ENCODE peak calls at places on chromosomes 16 and 17, in six cellular contexts. One of them, this sample, is unnamed.

GRCh38 chr17:38600906-38601305 is 4.8 kb downstream of the SRCIN1 start:
- DNase-seq in neuronal stem cell: no peak
- DNase-seq in stimulated activated CD8-positive, alpha-beta memory T cell treated with anti-CD3 and anti-CD28 coated beads, Interleukin-15, amount 100 ng/mL, for 4 hours: no peak
- DNase-seq in HTR-8/SVneo: no peak
- DNase-seq in T-helper 9 cell: no peak
- DNase-seq in midbrain: no peak
- DNase-seq in this sample: no peak

GRCh38 chr16:73143681-73144370 is 95.9 kb upstream of the ZFHX3 start:
- DNase-seq in neuronal stem cell: no peak
- DNase-seq in stimulated activated CD8-positive, alpha-beta memory T cell treated with anti-CD3 and anti-CD28 coated beads, Interleukin-15, amount 100 ng/mL, for 4 hours: no peak
- DNase-seq in HTR-8/SVneo: no peak
- DNase-seq in T-helper 9 cell: no peak
- DNase-seq in midbrain: no peak
- DNase-seq in this sample: no peak

GRCh38 chr16:56211471-56211944 is 20.2 kb downstream of the GNAO1 start:
- DNase-seq in neuronal stem cell: no peak
- DNase-seq in stimulated activated CD8-positive, alpha-beta memory T cell treated with anti-CD3 and anti-CD28 coated beads, Interleukin-15, amount 100 ng/mL, for 4 hours: no peak
- DNase-seq in HTR-8/SVneo: no peak
- DNase-seq in T-helper 9 cell: no peak
- DNase-seq in midbrain: no peak
- DNase-seq in this sample: no peak

GRCh38 chr17:28760561-28760960 is 16.8 kb downstream of the TRAF4 start:
- DNase-seq in neuronal stem cell: no peak
- DNase-seq in stimulated activated CD8-positive, alpha-beta memory T cell treated with anti-CD3 and anti-CD28 coated beads, Interleukin-15, amount 100 ng/mL, for 4 hours: no peak
- DNase-seq in HTR-8/SVneo: no peak
- DNase-seq in T-helper 9 cell: no peak
- DNase-seq in midbrain: no peak
- DNase-seq in this sample: no peak

GRCh38 chr16:74601131-74601871 is 5.6 kb downstream of the GLG1 start:
- DNase-seq in neuronal stem cell: no peak
- DNase-seq in stimulated activated CD8-positive, alpha-beta memory T cell treated with anti-CD3 and anti-CD28 coated beads, Interleukin-15, amount 100 ng/mL, for 4 hours: peak; percentile 8
- DNase-seq in HTR-8/SVneo: no peak
- DNase-seq in T-helper 9 cell: peak; percentile 58
- DNase-seq in midbrain: no peak
- DNase-seq in this sample: no peak

GRCh38 chr17:82315703-82316358 is 1.6 kb downstream of the CD7 start:
- DNase-seq in neuronal stem cell: no peak
- DNase-seq in stimulated activated CD8-positive, alpha-beta memory T cell treated with anti-CD3 and anti-CD28 coated beads, Interleukin-15, amount 100 ng/mL, for 4 hours: no peak
- DNase-seq in HTR-8/SVneo: no peak
- DNase-seq in T-helper 9 cell: peak; percentile 42
- DNase-seq in midbrain: no peak
- DNase-seq in this sample: no peak

GRCh38 chr16:49048557-49048956 is 233.1 kb downstream of the CBLN1 start:
- DNase-seq in neuronal stem cell: no peak
- DNase-seq in stimulated activated CD8-positive, alpha-beta memory T cell treated with anti-CD3 and anti-CD28 coated beads, Interleukin-15, amount 100 ng/mL, for 4 hours: no peak
- DNase-seq in HTR-8/SVneo: no peak
- DNase-seq in T-helper 9 cell: no peak
- DNase-seq in midbrain: peak; percentile 36
- DNase-seq in this sample: no peak

GRCh38 chr17:70527364-70527888 is 358.1 kb downstream of the KCNJ2 start:
- DNase-seq in neuronal stem cell: no peak
- DNase-seq in stimulated activated CD8-positive, alpha-beta memory T cell treated with anti-CD3 and anti-CD28 coated beads, Interleukin-15, amount 100 ng/mL, for 4 hours: no peak
- DNase-seq in HTR-8/SVneo: no peak
- DNase-seq in T-helper 9 cell: no peak
- DNase-seq in midbrain: no peak
- DNase-seq in this sample: no peak

GRCh38 chr16:51150894-51151320 is at the start of gene SALL1:
- DNase-seq in neuronal stem cell: no peak
- DNase-seq in stimulated activated CD8-positive, alpha-beta memory T cell treated with anti-CD3 and anti-CD28 coated beads, Interleukin-15, amount 100 ng/mL, for 4 hours: no peak
- DNase-seq in HTR-8/SVneo: no peak
- DNase-seq in T-helper 9 cell: no peak
- DNase-seq in midbrain: peak; percentile 77
- DNase-seq in this sample: no peak

GRCh38 chr17:47744168-47745036 is 11.4 kb downstream of the TBX21 start:
- DNase-seq in neuronal stem cell: no peak
- DNase-seq in stimulated activated CD8-positive, alpha-beta memory T cell treated with anti-CD3 and anti-CD28 coated beads, Interleukin-15, amount 100 ng/mL, for 4 hours: no peak
- DNase-seq in HTR-8/SVneo: no peak
- DNase-seq in T-helper 9 cell: no peak
- DNase-seq in midbrain: no peak
- DNase-seq in this sample: no peak

GRCh38 chr16:24151482-24151939 is 104.6 kb upstream of the CACNG3 start:
- DNase-seq in neuronal stem cell: no peak
- DNase-seq in stimulated activated CD8-positive, alpha-beta memory T cell treated with anti-CD3 and anti-CD28 coated beads, Interleukin-15, amount 100 ng/mL, for 4 hours: no peak
- DNase-seq in HTR-8/SVneo: no peak
- DNase-seq in T-helper 9 cell: no peak
- DNase-seq in midbrain: no peak
- DNase-seq in this sample: peak; percentile 92

GRCh38 chr17:33438136-33438535 is 145.0 kb upstream of the ASIC2 start:
- DNase-seq in neuronal stem cell: no peak
- DNase-seq in stimulated activated CD8-positive, alpha-beta memory T cell treated with anti-CD3 and anti-CD28 coated beads, Interleukin-15, amount 100 ng/mL, for 4 hours: no peak
- DNase-seq in HTR-8/SVneo: no peak
- DNase-seq in T-helper 9 cell: no peak
- DNase-seq in midbrain: no peak
- DNase-seq in this sample: no peak